ENCODE peak calls at places on chromosomes 3 and 15, in six cellular contexts. L is activated CD4-positive, alpha-beta T cell treated with anti-CD3 and anti-CD28 coated beads, Interleukin-2, amount 10 ng/mL, durations not matched to agents 7 days and 5 days; A is GM23338; S is mesendoderm; B is GM12891; M is RPMI8226. C is an unnamed sample.

GRCh38 chr3:73451276-73451973 is 173.3 kb downstream of the PDZRN3 start:
- DNase-seq in L (no peak), M (peak), S (no peak), B (no peak), A (no peak), C (no peak)

GRCh38 chr15:52653451-52653964 is 25.7 kb downstream of the ATOSA start:
- DNase-seq in B (no peak), L (no peak), M (no peak), A (peak), S (peak), C (no peak)

GRCh38 chr3:147554332-147554731 is 145.2 kb downstream of the ZIC1 start:
- DNase-seq in L (no peak), B (no peak), A (no peak), S (no peak), M (no peak), C (no peak)

GRCh38 chr3:116445291-116445841 is at the start of gene LSAMP:
- DNase-seq in L (no peak), M (no peak), S (peak), A (peak), B (no peak), C (no peak)

GRCh38 chr15:92797168-92798052 is 102.7 kb upstream of the CHD2 start:
- DNase-seq in A (peak), L (peak), M (peak), B (no peak), S (peak), C (peak)

GRCh38 chr3:14451844-14452533 is 49.6 kb downstream of the SLC6A6 start:
- DNase-seq in A (no peak), B (no peak), M (no peak), L (no peak), S (peak), C (no peak)

GRCh38 chr15:45349671-45350070 is 28.7 kb downstream of the GATM start:
- DNase-seq in A (no peak), B (no peak), M (no peak), S (no peak), L (no peak), C (no peak)

GRCh38 chr3:52299815-52300611 is 12.4 kb downstream of the GLYCTK start:
- DNase-seq in S (peak), B (no peak), M (no peak), L (no peak), A (peak), C (peak)

GRCh38 chr3:9898467-9899229 is 4.0 kb upstream of the IL17RE start:
- DNase-seq in B (no peak), S (no peak), M (no peak), A (no peak), L (no peak), C (no peak)

GRCh38 chr3:3586843-3587626 is 212.2 kb upstream of the LRRN1 start:
- DNase-seq in B (no peak), A (no peak), L (no peak), M (no peak), S (peak), C (no peak)

GRCh38 chr3:66606126-66606525 is 105.3 kb upstream of the LRIG1 start:
- DNase-seq in S (no peak), M (no peak), A (no peak), B (no peak), L (no peak), C (no peak)

GRCh38 chr3:124826703-124827102 is 60.5 kb downstream of the ITGB5 start:
- DNase-seq in M (no peak), L (no peak), B (no peak), A (peak), S (peak), C (no peak)

GRCh38 chr15:54373332-54373731 is 395.1 kb downstream of the UNC13C start:
- DNase-seq in A (no peak), L (no peak), B (no peak), S (no peak), M (no peak), C (no peak)

GRCh38 chr3:21795863-21796392 is 44.9 kb upstream of the ZNF385D start:
- DNase-seq in B (no peak), M (no peak), S (no peak), A (no peak), L (no peak), C (no peak)

GRCh38 chr3:41112466-41112865 is 86.8 kb upstream of the CTNNB1 start:
- DNase-seq in S (no peak), M (no peak), L (no peak), A (no peak), B (no peak), C (no peak)

GRCh38 chr15:25849431-25849921 is 13.7 kb downstream of the ATP10A start:
- DNase-seq in S (no peak), L (no peak), M (peak), A (peak), B (no peak), C (no peak)

GRCh38 chr3:195512798-195513345 is 30.3 kb downstream of the PPP1R2 start:
- DNase-seq in L (no peak), B (no peak), A (no peak), S (no peak), M (no peak), C (no peak)

GRCh38 chr15:93056836-93057235 is 32.2 kb downstream of the RGMA start:
- DNase-seq in M (no peak), B (no peak), L (no peak), A (no peak), S (no peak), C (no peak)